ENCODE peak calls at places on chromosomes 11 and 22, in five cellular contexts. G is HCT116, Y is choroid plexus epithelial cell, P is H9, A is lung. X is an unnamed sample.

GRCh38 chr22:24391836-24392217 is 35.6 kb upstream of the ADORA2A start:
- DNase-seq in G (no peak), Y (peak), P (no peak), A (no peak), X (no peak)

GRCh38 chr11:17076517-17077239 is 789 bp downstream of the RPS13 start:
- DNase-seq in G (no peak), Y (peak), P (no peak), A (no peak), X (no peak)

GRCh38 chr22:17802411-17802810 is 28.1 kb upstream of the BID start:
- DNase-seq in G (no peak), Y (no peak), P (no peak), A (no peak), X (no peak)

GRCh38 chr22:47129902-47130301 is 367.5 kb downstream of the TBC1D22A start:
- DNase-seq in G (peak), Y (no peak), P (no peak), A (no peak), X (peak)

GRCh38 chr11:73154178-73154577 is 12.1 kb upstream of the FCHSD2 start:
- DNase-seq in G (no peak), Y (no peak), P (no peak), A (no peak), X (no peak)

GRCh38 chr11:116867619-116868018 is 30.2 kb upstream of the APOA1 start:
- DNase-seq in G (no peak), Y (no peak), P (no peak), A (no peak), X (no peak)

GRCh38 chr11:69744435-69744834 is 30.7 kb downstream of the FGF4 start:
- DNase-seq in G (no peak), Y (peak), P (peak), A (no peak), X (peak)

GRCh38 chr11:132125855-132126841 is 755.7 kb downstream of the NTM start:
- DNase-seq in G (no peak), Y (peak), P (peak), A (no peak), X (no peak)

GRCh38 chr11:133811850-133812685 is 33.2 kb downstream of the SPATA19 start:
- DNase-seq in G (no peak), Y (no peak), P (no peak), A (no peak), X (no peak)

GRCh38 chr11:121300313-121300971 is 7.9 kb downstream of the SC5D start:
- DNase-seq in G (no peak), Y (no peak), P (no peak), A (peak), X (no peak)

GRCh38 chr22:48891688-48892380 is 935.8 kb downstream of the BRD1 start:
- DNase-seq in G (no peak), Y (no peak), P (no peak), A (no peak), X (no peak)

GRCh38 chr11:70717961-70718595 is 319.7 kb downstream of the CTTN start:
- DNase-seq in G (no peak), Y (no peak), P (no peak), A (no peak), X (no peak)

GRCh38 chr11:4704790-4705334 is 278 bp downstream of the MMP26 start:
- DNase-seq in G (no peak), Y (no peak), P (no peak), A (no peak), X (no peak)

GRCh38 chr22:32413715-32414114 is 1.7 kb upstream of the RTCB start:
- DNase-seq in G (peak), Y (peak), P (no peak), A (no peak), X (peak)
- TF ChIP-seq CTCF in G (peak), Y (peak), P (peak), A (no peak), X (no peak)

DNA sequence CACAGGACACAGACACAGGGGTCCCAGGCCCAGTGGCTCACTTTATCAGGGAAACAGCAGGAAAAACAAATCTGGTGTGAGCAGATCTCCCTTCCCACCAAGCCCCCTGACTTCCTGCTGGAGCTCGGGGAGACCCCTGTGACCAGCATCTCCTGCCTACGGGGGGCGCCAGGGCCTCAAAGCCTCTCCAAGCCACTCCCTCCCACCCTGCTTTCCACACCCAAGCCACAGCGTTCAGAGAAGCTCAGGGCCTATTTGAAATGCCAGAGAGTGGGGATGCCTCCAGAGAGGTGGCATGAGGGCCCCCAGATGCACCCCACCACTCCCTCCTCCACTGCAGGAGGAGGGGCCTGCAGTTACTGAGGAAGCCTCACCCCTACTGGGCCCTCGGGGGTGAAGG is 5.7 kb upstream of the CDKN1C start:
- DNase-seq in G (no peak), Y (peak), P (no peak), A (no peak), X (peak)
- TF ChIP-seq CTCF in G (no peak), Y (peak), P (peak), A (no peak), X (no peak)

DNA sequence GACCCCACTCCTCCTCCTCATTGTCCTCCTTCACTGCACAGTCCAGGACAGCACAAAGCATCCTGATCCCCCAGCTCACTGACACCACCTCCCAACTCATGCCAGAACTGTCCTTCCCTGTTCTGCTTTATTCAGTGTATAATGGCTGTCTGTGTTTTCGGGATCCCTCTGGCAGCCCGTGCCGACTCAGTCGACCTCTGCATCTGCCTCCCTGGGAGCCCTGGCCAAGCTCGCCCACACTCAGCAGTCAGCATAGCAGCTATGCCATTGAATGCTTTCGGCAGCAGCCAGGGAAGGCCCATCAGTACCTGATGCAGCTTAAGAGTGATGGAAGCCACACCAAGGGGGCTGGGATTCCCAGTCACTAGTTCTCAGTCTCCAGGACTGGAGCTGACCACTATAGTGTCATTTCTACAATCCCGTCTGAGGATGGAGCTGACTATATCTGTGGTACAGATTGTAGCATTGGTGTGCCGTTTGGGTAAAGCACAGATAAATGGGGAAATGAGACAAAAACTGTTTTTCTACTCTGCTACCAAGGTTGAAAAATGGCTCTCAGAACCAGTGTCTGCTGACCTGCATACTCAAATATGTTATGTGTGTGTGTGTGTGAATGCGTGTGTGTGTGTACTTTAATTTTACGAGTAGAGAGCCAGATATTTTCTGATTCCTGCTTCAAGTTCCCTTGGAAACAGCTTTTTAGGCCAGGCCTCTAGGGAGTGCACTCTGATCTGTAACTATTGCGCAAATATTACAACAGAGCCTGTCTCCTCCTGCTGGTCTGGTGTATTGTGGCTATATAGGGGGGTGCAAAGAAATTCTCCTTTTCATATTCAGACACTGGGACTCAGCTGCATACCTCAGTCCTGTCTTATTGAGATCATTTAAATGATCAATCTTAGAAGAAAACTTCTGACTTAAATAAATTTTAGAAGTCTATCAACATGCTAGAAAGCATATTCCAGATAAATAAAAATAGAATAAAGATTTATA is 78.8 kb upstream of the TOP3B start:
- DNase-seq in G (peak), Y (peak), P (no peak), A (no peak), X (peak)
- TF ChIP-seq CTCF in G (peak), Y (peak), P (no peak), A (no peak), X (peak)

GRCh38 chr11:96122601-96123044 is 198.7 kb upstream of the MTMR2 start:
- DNase-seq in G (no peak), Y (peak), P (no peak), A (no peak), X (peak)
- TF ChIP-seq CTCF in G (no peak), Y (no peak), P (no peak), A (no peak), X (no peak)